ENCODE peak calls at places on chromosomes 7 and 10, in nine cellular contexts. S is CD8-positive, alpha-beta T cell; E is fibroblast of lung; R is fibroblast of the aortic adventitia; G is foreskin fibroblast; N is nephron progenitor cell; C is astrocyte of the cerebellum; A is WTC11; Z is HFF-Myc. K is an unnamed sample.

GRCh38 chr7:44964384-44964830 is 14.4 kb downstream of the MYO1G start:
- DNase-seq in S (no peak), E (no peak), R (no peak), G (peak), N (no peak), C (no peak), A (peak), Z (no peak), K (no peak)

GRCh38 chr7:131895541-131896173 is 339.2 kb upstream of the PODXL start:
- DNase-seq in S (no peak), E (peak), R (peak), G (peak), N (no peak), C (peak), A (no peak), Z (peak), K (no peak)

GRCh38 chr10:62266611-62267010 is 2.0 kb downstream of the RTKN2 start:
- DNase-seq in S (no peak), E (peak), R (peak), G (no peak), N (no peak), C (no peak), A (no peak), Z (no peak), K (no peak)

GRCh38 chr7:152338553-152338952 is 97.2 kb downstream of the KMT2C start:
- DNase-seq in S (no peak), E (no peak), R (peak), G (peak), N (no peak), C (no peak), A (no peak), Z (no peak), K (no peak)

GRCh38 chr10:14758994-14759664 is 15.6 kb downstream of the FAM107B start:
- DNase-seq in S (no peak), E (no peak), R (no peak), G (no peak), N (no peak), C (no peak), A (no peak), Z (no peak), K (no peak)

GRCh38 chr7:65239707-65240352 is 133.8 kb upstream of the ZNF92 start:
- DNase-seq in S (no peak), E (peak), R (no peak), G (no peak), N (peak), C (no peak), A (peak), Z (no peak), K (peak)

GRCh38 chr10:43209651-43210141 is 57.2 kb downstream of the RASGEF1A start:
- DNase-seq in S (no peak), E (no peak), R (no peak), G (no peak), N (peak), C (no peak), A (peak), Z (no peak), K (no peak)

GRCh38 chr10:97407211-97407951 is 6.2 kb upstream of the RRP12 start:
- DNase-seq in S (peak), E (peak), R (peak), G (peak), N (peak), C (no peak), A (peak), Z (peak), K (peak)

GRCh38 chr7:27526991-27527722 is 135.5 kb downstream of the HIBADH start:
- DNase-seq in S (no peak), E (no peak), R (peak), G (no peak), N (no peak), C (no peak), A (no peak), Z (no peak), K (no peak)

GRCh38 chr7:100824499-100825214 is 2.7 kb downstream of the EPHB4 start:
- DNase-seq in S (no peak), E (no peak), R (no peak), G (peak), N (no peak), C (no peak), A (no peak), Z (no peak), K (no peak)

GRCh38 chr10:121592155-121592890 is 5.9 kb downstream of the FGFR2 start:
- DNase-seq in S (no peak), E (no peak), R (no peak), G (no peak), N (no peak), C (no peak), A (no peak), Z (no peak), K (no peak)

GRCh38 chr7:37297546-37297945 is 151.1 kb downstream of the ELMO1 start:
- DNase-seq in S (no peak), E (peak), R (no peak), G (no peak), N (no peak), C (no peak), A (no peak), Z (no peak), K (no peak)

GRCh38 chr7:13257661-13258060 is 570.2 kb downstream of the ARL4A start:
- DNase-seq in S (no peak), E (peak), R (no peak), G (peak), N (no peak), C (no peak), A (no peak), Z (no peak), K (no peak)

GRCh38 chr7:768881-769504 is 41.9 kb upstream of the PRKAR1B start:
- DNase-seq in S (no peak), E (no peak), R (peak), G (no peak), N (peak), C (no peak), A (peak), Z (no peak), K (no peak)

GRCh38 chr7:21192662-21193061 is 235.2 kb upstream of the SP4 start:
- DNase-seq in S (no peak), E (peak), R (no peak), G (no peak), N (no peak), C (no peak), A (no peak), Z (no peak), K (no peak)

GRCh38 chr10:70493660-70494234 is 15.2 kb downstream of the PALD1 start:
- DNase-seq in S (no peak), E (no peak), R (no peak), G (no peak), N (peak), C (no peak), A (peak), Z (no peak), K (peak)

GRCh38 chr7:21193895-21194294 is 234.0 kb upstream of the SP4 start:
- DNase-seq in S (no peak), E (no peak), R (no peak), G (no peak), N (no peak), C (no peak), A (peak), Z (no peak), K (no peak)

GRCh38 chr7:102951839-102952238 is 39.0 kb downstream of the LRRC17 start:
- DNase-seq in S (no peak), E (no peak), R (no peak), G (no peak), N (no peak), C (no peak), A (no peak), Z (no peak), K (no peak)

GRCh38 chr7:102064361-102065025 is 222.2 kb upstream of the SH2B2 start:
- DNase-seq in S (no peak), E (no peak), R (no peak), G (peak), N (no peak), C (no peak), A (no peak), Z (no peak), K (no peak)

GRCh38 chr10:88707429-88708110 is 1.5 kb downstream of the LIPK start:
- DNase-seq in S (no peak), E (peak), R (peak), G (peak), N (no peak), C (peak), A (no peak), Z (peak), K (no peak)

GRCh38 chr7:129923709-129924108 is 29.1 kb downstream of the UBE2H start:
- DNase-seq in S (no peak), E (peak), R (peak), G (peak), N (no peak), C (peak), A (no peak), Z (no peak), K (no peak)

GRCh38 chr10:114691442-114691941 is 33.4 kb upstream of the ABLIM1 start:
- DNase-seq in S (no peak), E (peak), R (no peak), G (peak), N (no peak), C (no peak), A (no peak), Z (no peak), K (no peak)

GRCh38 chr7:39703143-39703542 is 79.8 kb downstream of the RALA start:
- DNase-seq in S (no peak), E (no peak), R (no peak), G (no peak), N (no peak), C (no peak), A (no peak), Z (no peak), K (no peak)

GRCh38 chr7:108455833-108456677 is at the start of gene NRCAM:
- DNase-seq in S (peak), E (peak), R (no peak), G (peak), N (peak), C (no peak), A (peak), Z (no peak), K (peak)

GRCh38 chr10:99859585-99859984 is 77.1 kb downstream of the ABCC2 start:
- DNase-seq in S (no peak), E (no peak), R (no peak), G (peak), N (no peak), C (no peak), A (peak), Z (no peak), K (peak)

GRCh38 chr7:120091807-120092206 is 181.2 kb upstream of the KCND2 start:
- DNase-seq in S (no peak), E (no peak), R (no peak), G (no peak), N (no peak), C (no peak), A (no peak), Z (no peak), K (no peak)

GRCh38 chr10:97234403-97234802 is 48.6 kb upstream of the SLIT1 start:
- DNase-seq in S (no peak), E (peak), R (peak), G (peak), N (no peak), C (peak), A (no peak), Z (peak), K (peak)

GRCh38 chr7:81632418-81632817 is 137.4 kb downstream of the HGF start:
- DNase-seq in S (no peak), E (peak), R (no peak), G (no peak), N (no peak), C (peak), A (no peak), Z (no peak), K (no peak)

GRCh38 chr10:100448977-100449376 is 13.8 kb upstream of the WNT8B start:
- DNase-seq in S (no peak), E (no peak), R (no peak), G (no peak), N (no peak), C (no peak), A (no peak), Z (no peak), K (no peak)

GRCh38 chr10:43452356-43452914 is 15.5 kb downstream of the ZNF487 start:
- DNase-seq in S (no peak), E (no peak), R (no peak), G (peak), N (no peak), C (no peak), A (no peak), Z (no peak), K (no peak)

GRCh38 chr10:77041636-77042258 is 595.9 kb downstream of the KCNMA1 start:
- DNase-seq in S (peak), E (no peak), R (no peak), G (no peak), N (no peak), C (no peak), A (no peak), Z (no peak), K (peak)

GRCh38 chr10:74953214-74953613 is 126.8 kb downstream of the KAT6B start:
- DNase-seq in S (no peak), E (no peak), R (no peak), G (no peak), N (no peak), C (no peak), A (no peak), Z (no peak), K (no peak)

GRCh38 chr10:132109341-132110072 is 43.8 kb downstream of the JAKMIP3 start:
- DNase-seq in S (no peak), E (no peak), R (peak), G (no peak), N (no peak), C (no peak), A (no peak), Z (no peak), K (no peak)

GRCh38 chr7:108875139-108875538 is 305.5 kb downstream of the DNAJB9 start:
- DNase-seq in S (no peak), E (peak), R (peak), G (peak), N (peak), C (peak), A (peak), Z (peak), K (no peak)

GRCh38 chr7:47407821-47408674 is 173.9 kb downstream of the TNS3 start:
- DNase-seq in S (no peak), E (peak), R (no peak), G (no peak), N (no peak), C (no peak), A (no peak), Z (no peak), K (no peak)

GRCh38 chr7:8423057-8423456 is 10.4 kb upstream of the NXPH1 start:
- DNase-seq in S (no peak), E (no peak), R (no peak), G (no peak), N (no peak), C (no peak), A (no peak), Z (no peak), K (no peak)

GRCh38 chr7:8422177-8422576 is 11.2 kb upstream of the NXPH1 start:
- DNase-seq in S (no peak), E (no peak), R (no peak), G (no peak), N (no peak), C (no peak), A (no peak), Z (no peak), K (no peak)

GRCh38 chr7:8413600-8413999 is 19.8 kb upstream of the NXPH1 start:
- DNase-seq in S (no peak), E (no peak), R (no peak), G (no peak), N (no peak), C (no peak), A (no peak), Z (no peak), K (no peak)

GRCh38 chr7:8418627-8419245 is 14.7 kb upstream of the NXPH1 start:
- DNase-seq in S (peak), E (peak), R (peak), G (peak), N (peak), C (peak), A (peak), Z (peak), K (peak)
- TF ChIP-seq CTCF in S (peak), E (peak), R (peak), G (peak), N (peak), C (peak), A (peak), Z (peak), K (peak)

DNA sequence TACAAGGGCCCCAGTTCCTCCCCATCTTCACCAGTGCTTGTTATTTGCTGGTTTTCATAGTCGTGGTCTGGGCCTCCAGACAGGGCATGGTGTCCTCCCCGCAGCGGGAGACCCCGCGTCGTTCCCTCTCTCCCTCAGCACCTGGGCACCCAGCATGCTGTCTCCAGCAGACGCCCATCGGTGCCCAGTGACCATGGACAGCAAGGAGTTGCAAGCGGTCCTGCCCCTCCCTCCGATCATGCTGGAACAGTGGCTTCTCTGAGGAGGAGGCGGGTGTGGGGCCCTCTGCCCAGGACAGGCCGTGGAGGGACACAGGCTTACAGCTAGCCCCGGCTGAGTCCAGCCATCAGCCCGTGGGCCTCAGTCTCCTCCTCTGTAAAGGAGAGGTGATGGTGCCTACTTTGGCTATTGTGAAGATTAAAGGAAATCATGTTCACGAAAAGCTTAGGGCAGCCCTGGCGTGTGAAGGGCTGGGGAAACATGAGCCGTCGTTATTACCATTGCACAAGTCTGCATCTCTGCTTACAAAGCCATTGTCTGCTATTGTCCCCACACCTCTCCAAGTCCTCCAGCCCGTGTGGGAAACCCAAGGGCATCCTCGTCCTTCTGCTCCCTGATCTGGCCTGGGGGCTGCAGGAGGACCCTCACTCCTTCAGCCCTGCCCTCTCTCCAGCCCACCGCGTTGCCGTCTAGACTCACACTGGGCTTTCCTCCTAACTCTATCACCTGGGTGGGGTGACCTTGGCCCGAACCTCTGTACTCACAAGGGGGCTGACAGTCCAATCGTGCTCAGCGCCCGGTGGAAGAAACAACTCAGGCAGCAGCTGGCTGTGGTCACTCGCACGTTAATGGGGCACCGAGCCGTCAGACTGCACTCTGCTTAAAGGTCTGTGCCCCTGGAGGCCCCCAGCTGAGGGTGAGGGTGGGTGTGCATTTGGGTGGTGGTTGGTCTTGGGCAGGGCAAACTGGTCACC is 29.9 kb downstream of the EN2 start:
- DNase-seq in S (no peak), E (no peak), R (no peak), G (no peak), N (no peak), C (no peak), A (no peak), Z (no peak), K (no peak)
- TF ChIP-seq CTCF in S (no peak), E (no peak), R (no peak), G (no peak), N (no peak), C (no peak), A (no peak), Z (no peak), K (no peak)

GRCh38 chr10:69180525-69181204 is 631 bp downstream of the SUPV3L1 start:
- DNase-seq in S (peak), E (peak), R (peak), G (peak), N (peak), C (no peak), A (no peak), Z (no peak), K (no peak)

GRCh38 chr10:69179089-69179742 is 818 bp upstream of the SUPV3L1 start:
- DNase-seq in S (peak), E (no peak), R (no peak), G (peak), N (no peak), C (no peak), A (no peak), Z (no peak), K (no peak)

GRCh38 chr10:69181433-69181832 is 1.4 kb downstream of the SUPV3L1 start:
- DNase-seq in S (no peak), E (no peak), R (no peak), G (no peak), N (no peak), C (no peak), A (no peak), Z (no peak), K (no peak)

GRCh38 chr10:69179743-69180524 is at the start of gene SUPV3L1:
- DNase-seq in S (peak), E (peak), R (peak), G (peak), N (peak), C (peak), A (peak), Z (peak), K (peak)

GRCh38 chr10:69182005-69182404 is 2.0 kb downstream of the SUPV3L1 start:
- DNase-seq in S (no peak), E (no peak), R (no peak), G (no peak), N (no peak), C (no peak), A (no peak), Z (no peak), K (no peak)
- TF ChIP-seq CTCF in S (no peak), E (no peak), R (no peak), G (no peak), N (no peak), C (no peak), A (no peak), Z (no peak), K (no peak)

GRCh38 chr10:3263082-3263481 is 90.5 kb upstream of the PITRM1 start:
- DNase-seq in S (no peak), E (no peak), R (no peak), G (no peak), N (no peak), C (no peak), A (no peak), Z (no peak), K (no peak)
- TF ChIP-seq CTCF in S (no peak), E (no peak), R (no peak), G (no peak), N (no peak), C (no peak), A (no peak), Z (no peak), K (no peak)

GRCh38 chr10:72044417-72045041 is 43.8 kb downstream of the SPOCK2 start:
- DNase-seq in S (no peak), E (peak), R (no peak), G (peak), N (no peak), C (no peak), A (no peak), Z (no peak), K (peak)
- TF ChIP-seq CTCF in S (no peak), E (peak), R (peak), G (no peak), N (no peak), C (peak), A (no peak), Z (peak), K (no peak)

GRCh38 chr10:18414061-18414460 is 237.3 kb downstream of the NSUN6 start:
- DNase-seq in S (no peak), E (no peak), R (no peak), G (peak), N (no peak), C (no peak), A (no peak), Z (no peak), K (no peak)
- TF ChIP-seq CTCF in S (no peak), E (no peak), R (no peak), G (no peak), N (no peak), C (no peak), A (no peak), Z (no peak), K (no peak)

GRCh38 chr10:80458638-80459037 is 4.5 kb downstream of the TSPAN14 start:
- DNase-seq in S (no peak), E (no peak), R (no peak), G (peak), N (no peak), C (no peak), A (no peak), Z (no peak), K (no peak)
- TF ChIP-seq CTCF in S (no peak), E (no peak), R (no peak), G (no peak), N (no peak), C (no peak), A (no peak), Z (no peak), K (no peak)

GRCh38 chr7:135240446-135240845 is 6.8 kb downstream of the STRA8 start:
- DNase-seq in S (no peak), E (no peak), R (no peak), G (no peak), N (no peak), C (no peak), A (no peak), Z (no peak), K (no peak)

GRCh38 chr7:135239263-135239662 is 5.6 kb downstream of the STRA8 start:
- DNase-seq in S (no peak), E (no peak), R (no peak), G (no peak), N (no peak), C (no peak), A (no peak), Z (no peak), K (no peak)

GRCh38 chr7:135236727-135237126 is 3.1 kb downstream of the STRA8 start:
- DNase-seq in S (no peak), E (peak), R (no peak), G (no peak), N (no peak), C (no peak), A (no peak), Z (no peak), K (no peak)

GRCh38 chr7:135235841-135236240 is 2.2 kb downstream of the STRA8 start:
- DNase-seq in S (no peak), E (no peak), R (no peak), G (no peak), N (no peak), C (no peak), A (no peak), Z (no peak), K (no peak)

GRCh38 chr7:135238112-135238744 is 4.6 kb downstream of the STRA8 start:
- DNase-seq in S (no peak), E (no peak), R (no peak), G (no peak), N (no peak), C (no peak), A (peak), Z (no peak), K (no peak)
- TF ChIP-seq CTCF in S (no peak), E (peak), R (peak), G (peak), N (peak), C (peak), A (peak), Z (peak), K (peak)

K was measured in endothelial cell.